ENCODE peak calls at places on chromosome 10, in five cellular contexts. I, N, K, Y and D are unnamed samples.

GRCh38 chr10:119306964-119307363 is 99.6 kb downstream of the GRK5 start:
- DNase-seq in K (no peak), I (peak; percentile 42), Y (no peak), N (no peak), D (no peak)

GRCh38 chr10:12981570-12981969 is 19.9 kb downstream of the CCDC3 start:
- DNase-seq in I (peak; percentile 63), K (no peak), N (no peak), Y (no peak), D (no peak)

GRCh38 chr10:52883996-52884871 is 111.7 kb upstream of the MBL2 start:
- DNase-seq in Y (peak; percentile 62), N (peak; percentile 40), K (peak; percentile 23), I (peak; percentile 67), D (peak; percentile 56)

GRCh38 chr10:15037691-15038090 is 6.1 kb upstream of the OLAH start:
- DNase-seq in K (no peak), I (no peak), Y (no peak), N (no peak), D (no peak)

GRCh38 chr10:18216482-18216881 is 76.3 kb downstream of the CACNB2 start:
- DNase-seq in Y (no peak), I (peak; percentile 62), N (no peak), K (no peak), D (peak; percentile 63)

GRCh38 chr10:132678436-132679216 is 107.3 kb downstream of the NKX6-2 start:
- DNase-seq in Y (no peak), N (no peak), I (no peak), K (no peak), D (peak; percentile 11)

GRCh38 chr10:123380491-123381085 is 226.4 kb downstream of the BUB3 start:
- DNase-seq in Y (no peak), I (no peak), K (no peak), N (peak; percentile 12), D (no peak)

GRCh38 chr10:117421985-117422384 is 46.7 kb upstream of the PDZD8 start:
- DNase-seq in N (no peak), K (no peak), I (no peak), Y (no peak), D (no peak)

GRCh38 chr10:91163269-91163708 is 57.2 kb upstream of the PCGF5 start:
- DNase-seq in I (peak; percentile 62), Y (no peak), K (peak; percentile 80), N (peak; percentile 14), D (peak; percentile 59)

GRCh38 chr10:58820386-58820785 is 307.7 kb downstream of the BICC1 start:
- DNase-seq in I (no peak), N (no peak), Y (no peak), K (no peak), D (no peak)

GRCh38 chr10:107616463-107617131 is 452.1 kb upstream of the SORCS1 start:
- DNase-seq in N (no peak), K (no peak), I (peak; percentile 26), Y (no peak), D (no peak)

GRCh38 chr10:59905066-59905734 is 1.2 kb downstream of the CCDC6 start:
- DNase-seq in I (peak; percentile 16), N (no peak), Y (peak; percentile 62), K (no peak), D (peak; percentile 38)
- TF ChIP-seq POLR2A in I (no peak), N (no peak), Y (no peak), K (no peak), D (no peak)

DNA sequence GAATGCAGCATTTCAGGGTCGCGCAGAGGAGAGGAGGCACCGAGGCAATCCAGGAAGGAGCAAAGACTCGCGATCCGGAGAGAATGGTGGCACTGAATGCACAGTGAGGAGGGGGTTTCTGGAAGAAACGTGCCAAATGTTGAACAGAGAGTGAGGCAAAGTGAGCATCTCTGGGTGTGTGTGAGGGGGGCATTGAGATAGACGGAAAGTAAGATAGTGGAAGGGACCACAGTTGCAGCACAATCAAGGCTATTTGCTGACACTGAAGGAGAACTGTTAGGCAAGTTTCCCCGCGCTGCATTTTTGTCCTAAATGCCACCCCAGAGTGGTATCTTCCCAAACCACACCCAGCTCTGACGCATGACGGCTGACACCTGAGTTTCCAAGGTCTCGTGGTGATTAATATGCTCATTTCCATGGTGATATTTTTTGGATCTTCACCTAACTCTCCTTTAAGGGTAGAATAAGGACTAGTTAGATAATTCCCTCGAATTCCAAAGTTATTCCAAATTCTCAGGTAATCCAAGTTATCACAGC is 14.4 kb upstream of the ADO start:
- DNase-seq in N (no peak), Y (no peak), K (no peak), I (no peak), D (no peak)
- TF ChIP-seq POLR2A in N (no peak), Y (no peak), K (no peak), I (no peak), D (no peak)

GRCh38 chr10:45374451-45375052 is 536 bp downstream of the ALOX5 start:
- DNase-seq in I (no peak), Y (no peak), N (no peak), K (peak; percentile 22), D (no peak)
- TF ChIP-seq POLR2A in I (no peak), Y (no peak), N (no peak), K (no peak), D (no peak)

GRCh38 chr10:35194471-35194870 is 67.8 kb downstream of the CREM start:
- DNase-seq in I (peak; percentile 34), K (no peak), Y (no peak), N (no peak), D (no peak)

GRCh38 chr10:35192645-35193249 is 66.1 kb downstream of the CREM start:
- DNase-seq in N (no peak), Y (no peak), K (no peak), I (peak; percentile 19), D (no peak)

GRCh38 chr10:35191523-35191922 is 64.9 kb downstream of the CREM start:
- DNase-seq in I (peak; percentile 47), K (no peak), N (no peak), Y (no peak), D (peak; percentile 53)

GRCh38 chr10:35194906-35195305 is 68.3 kb downstream of the CREM start:
- DNase-seq in I (peak; percentile 91), Y (no peak), K (no peak), N (peak; percentile 21), D (no peak)

GRCh38 chr10:35195361-35196306 is 69.0 kb downstream of the CREM start:
- DNase-seq in Y (no peak), K (peak; percentile 65), I (peak; percentile 99), N (peak; percentile 70), D (peak; percentile 80)
- TF ChIP-seq POLR2A in Y (peak; percentile 25), K (peak; percentile 33), I (peak; percentile 70), N (no peak), D (no peak)

DNA sequence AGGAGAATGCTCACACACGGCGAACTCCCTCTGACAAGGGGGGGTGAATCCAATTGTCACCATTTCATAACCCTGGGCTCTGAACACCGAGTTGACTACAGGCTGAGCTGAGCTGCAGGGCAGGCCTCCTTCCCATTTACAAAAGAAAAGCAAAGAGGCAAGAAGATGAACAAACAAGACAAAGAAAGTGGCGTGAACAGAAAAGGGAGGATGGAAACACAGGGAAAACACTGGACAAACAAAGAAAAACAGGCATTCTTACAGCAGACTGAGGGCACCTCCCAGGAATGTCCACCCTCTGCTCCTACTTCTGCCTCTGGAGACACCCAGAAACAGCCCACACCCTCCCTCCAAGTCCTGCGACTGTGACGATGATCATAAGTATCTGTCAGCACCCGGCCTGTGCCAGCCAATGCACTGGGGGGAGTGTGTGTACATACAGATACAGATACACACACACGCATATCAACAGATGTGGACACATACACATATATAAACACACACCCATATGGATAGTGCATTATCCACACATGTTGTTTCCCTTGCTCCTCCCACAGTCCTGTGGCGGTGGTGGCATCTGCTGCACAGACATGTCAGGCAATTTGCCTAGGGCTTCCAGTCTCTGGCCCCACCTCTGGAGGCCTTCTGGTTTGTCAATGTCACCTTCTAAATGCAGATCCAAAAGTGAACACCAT is 66.2 kb downstream of the FAM53B start:
- DNase-seq in K (no peak), N (no peak), I (peak; percentile 38), Y (no peak), D (peak; percentile 52)
- TF ChIP-seq POLR2A in K (no peak), N (no peak), I (no peak), Y (no peak), D (no peak)

GRCh38 chr10:103660364-103661197 is 167.1 kb downstream of the NEURL1 start:
- DNase-seq in Y (no peak), N (no peak), K (peak; percentile 71), I (peak; percentile 48), D (peak; percentile 45)
- TF ChIP-seq POLR2A in Y (no peak), N (no peak), K (peak; percentile 12), I (no peak), D (no peak)

DNA sequence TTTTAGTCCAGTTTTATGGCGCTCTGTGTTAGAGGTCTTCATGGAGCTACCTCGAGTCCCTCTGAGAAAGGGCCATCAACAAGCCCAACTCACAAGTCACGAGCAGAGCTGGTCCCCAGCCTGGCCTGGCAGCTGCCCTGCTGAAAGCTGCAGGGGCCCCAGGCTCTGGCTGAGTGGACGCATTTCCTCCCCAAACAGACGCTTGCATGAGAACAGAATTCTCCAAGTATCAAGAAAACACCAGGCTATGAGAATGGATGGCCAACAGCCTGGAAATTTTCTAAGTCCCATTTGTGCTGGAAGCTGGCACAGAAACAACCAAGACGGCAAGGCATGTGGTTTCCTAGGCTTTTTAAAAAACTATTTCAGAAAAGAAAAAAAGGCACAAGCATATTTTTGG is 114.8 kb downstream of the FAM53B start:
- DNase-seq in N (no peak), I (no peak), K (no peak), Y (no peak), D (peak; percentile 50)
- TF ChIP-seq POLR2A in N (no peak), I (no peak), K (no peak), Y (no peak), D (no peak)

GRCh38 chr10:128095753-128096469 is 30.3 kb downstream of the MKI67 start:
- DNase-seq in K (no peak), I (no peak), Y (no peak), N (no peak), D (no peak)
- TF ChIP-seq POLR2A in K (no peak), I (no peak), Y (no peak), N (no peak), D (no peak)

DNA sequence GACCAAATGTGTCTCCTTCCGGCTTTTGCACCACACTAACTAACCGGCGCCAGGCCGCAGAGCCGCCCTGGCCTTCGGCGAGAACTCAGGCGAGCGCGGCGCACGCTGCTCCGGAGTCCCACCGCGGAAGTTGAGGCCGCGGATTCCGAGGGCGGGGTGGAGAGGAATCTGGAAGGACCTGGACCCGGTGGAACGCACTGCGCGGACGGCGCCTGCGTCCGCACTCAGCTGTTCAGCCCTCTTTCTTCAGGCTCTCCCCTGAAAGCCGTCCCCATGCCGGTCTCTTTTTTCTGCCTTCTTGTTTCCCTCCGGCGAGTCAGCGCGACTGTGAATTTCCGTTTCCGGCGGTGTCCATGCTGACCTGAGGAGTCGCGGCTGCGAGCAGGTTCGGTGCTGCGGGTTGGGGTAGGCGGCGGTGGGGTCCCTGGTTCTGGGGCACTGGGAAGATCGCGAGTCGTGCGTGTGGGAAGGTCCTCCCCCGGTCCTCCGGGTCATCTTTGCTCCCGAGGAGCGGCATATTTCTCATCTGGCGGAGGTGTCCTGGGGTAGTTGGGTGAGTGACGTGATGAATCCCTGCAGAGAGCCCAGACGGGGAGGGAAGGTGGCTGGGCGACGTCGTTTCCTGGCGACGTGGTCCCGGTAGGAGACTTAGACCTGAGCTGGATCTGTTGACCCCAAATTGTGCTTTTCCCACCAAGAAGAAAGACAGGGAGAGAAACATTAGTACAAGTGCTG is at the start of gene BMS1:
- DNase-seq in I (peak; percentile 94), Y (peak; percentile 88), N (peak; percentile 88), K (peak; percentile 89), D (peak; percentile 94)
- TF ChIP-seq POLR2A in I (peak; percentile 79), Y (peak; percentile 82), N (peak; percentile 89), K (peak; percentile 71), D (no peak)

GRCh38 chr10:93462881-93463280 is 19.3 kb downstream of the MYOF start:
- DNase-seq in I (peak; percentile 54), K (no peak), Y (no peak), N (no peak), D (no peak)
- TF ChIP-seq POLR2A in I (no peak), K (no peak), Y (no peak), N (no peak), D (no peak)